ENCODE peak calls at places on chromosomes 16 and 17, in nine cellular contexts. K is endothelial cell of umbilical vein, E is K562, U is lower leg skin, V is uterus, N is breast epithelium, I is suprapubic skin, L is GM12891, Q is IMR-90. M is an unnamed sample.

GRCh38 chr17:29045734-29046133 is 2.8 kb downstream of the PIPOX start:
- DNase-seq in K (no peak), V (no peak), I (no peak), N (no peak), L (no peak), E (no peak), Q (no peak), U (no peak), M (no peak)

GRCh38 chr17:18179804-18180203 is 3.8 kb upstream of the ALKBH5 start:
- DNase-seq in I (no peak), E (no peak), K (no peak), L (no peak), U (no peak), Q (no peak), V (peak; percentile 40), N (no peak), M (no peak)

GRCh38 chr17:2239882-2240430 is 63.6 kb downstream of the SMG6 start:
- DNase-seq in V (peak; percentile 89), U (peak; percentile 90), N (no peak), E (peak; percentile 20), K (peak; percentile 92), L (no peak), I (peak; percentile 76), Q (peak; percentile 96), M (no peak)

GRCh38 chr17:8453326-8453725 is 17.6 kb downstream of the NDEL1 start:
- DNase-seq in N (no peak), U (no peak), K (no peak), Q (no peak), L (no peak), I (no peak), V (no peak), E (no peak), M (no peak)

GRCh38 chr17:75809631-75810111 is 25.1 kb downstream of the UNK start:
- DNase-seq in K (no peak), I (peak; percentile 62), Q (no peak), L (no peak), V (no peak), U (no peak), E (no peak), N (peak; percentile 50), M (no peak)

GRCh38 chr16:8611122-8611521 is 10.4 kb upstream of the METTL22 start:
- DNase-seq in E (no peak), N (no peak), V (no peak), U (no peak), L (no peak), Q (no peak), K (no peak), I (no peak), M (no peak)

GRCh38 chr16:3215601-3216262 is 19.2 kb downstream of the ZNF200 start:
- DNase-seq in L (no peak), Q (no peak), N (no peak), E (no peak), V (no peak), U (peak; percentile 50), I (no peak), K (no peak), M (no peak)

GRCh38 chr16:70695351-70696070 is 9.7 kb upstream of the MTSS2 start:
- DNase-seq in L (no peak), I (no peak), E (peak; percentile 91), K (peak; percentile 86), Q (no peak), U (no peak), N (no peak), V (no peak), M (peak; percentile 92)

GRCh38 chr16:56851671-56852400 is 13.2 kb upstream of the SLC12A3 start:
- DNase-seq in N (no peak), L (no peak), V (no peak), E (peak; percentile 20), K (peak; percentile 22), U (no peak), I (peak; percentile 40), Q (peak; percentile 50), M (peak; percentile 5)

GRCh38 chr17:78048346-78049292 is 79.9 kb downstream of the TMC6 start:
- DNase-seq in Q (no peak), K (no peak), N (no peak), L (no peak), E (peak; percentile 88), I (no peak), V (no peak), U (no peak), M (peak; percentile 74)

GRCh38 chr17:55758171-55758570 is 7.3 kb downstream of the PCTP start:
- DNase-seq in V (no peak), E (no peak), K (no peak), U (no peak), L (no peak), N (no peak), Q (no peak), I (no peak), M (no peak)

GRCh38 chr16:7085776-7086175 is 246.9 kb upstream of the RBFOX1 start:
- DNase-seq in Q (no peak), V (no peak), I (no peak), E (no peak), U (no peak), L (no peak), N (no peak), K (no peak), M (no peak)

GRCh38 chr17:58822148-58823050 is 66.7 kb downstream of the PPM1E start:
- DNase-seq in U (no peak), K (no peak), V (no peak), I (no peak), Q (no peak), N (no peak), L (no peak), E (no peak), M (no peak)

GRCh38 chr16:50478773-50479149 is 69.4 kb upstream of the NKD1 start:
- DNase-seq in U (peak; percentile 80), V (no peak), I (no peak), K (no peak), N (no peak), Q (no peak), L (no peak), E (peak; percentile 17), M (no peak)

GRCh38 chr16:85624646-85625045 is 11.5 kb downstream of the GSE1 start:
- DNase-seq in U (no peak), I (no peak), K (no peak), V (no peak), L (no peak), Q (no peak), E (no peak), N (no peak), M (no peak)

DNA sequence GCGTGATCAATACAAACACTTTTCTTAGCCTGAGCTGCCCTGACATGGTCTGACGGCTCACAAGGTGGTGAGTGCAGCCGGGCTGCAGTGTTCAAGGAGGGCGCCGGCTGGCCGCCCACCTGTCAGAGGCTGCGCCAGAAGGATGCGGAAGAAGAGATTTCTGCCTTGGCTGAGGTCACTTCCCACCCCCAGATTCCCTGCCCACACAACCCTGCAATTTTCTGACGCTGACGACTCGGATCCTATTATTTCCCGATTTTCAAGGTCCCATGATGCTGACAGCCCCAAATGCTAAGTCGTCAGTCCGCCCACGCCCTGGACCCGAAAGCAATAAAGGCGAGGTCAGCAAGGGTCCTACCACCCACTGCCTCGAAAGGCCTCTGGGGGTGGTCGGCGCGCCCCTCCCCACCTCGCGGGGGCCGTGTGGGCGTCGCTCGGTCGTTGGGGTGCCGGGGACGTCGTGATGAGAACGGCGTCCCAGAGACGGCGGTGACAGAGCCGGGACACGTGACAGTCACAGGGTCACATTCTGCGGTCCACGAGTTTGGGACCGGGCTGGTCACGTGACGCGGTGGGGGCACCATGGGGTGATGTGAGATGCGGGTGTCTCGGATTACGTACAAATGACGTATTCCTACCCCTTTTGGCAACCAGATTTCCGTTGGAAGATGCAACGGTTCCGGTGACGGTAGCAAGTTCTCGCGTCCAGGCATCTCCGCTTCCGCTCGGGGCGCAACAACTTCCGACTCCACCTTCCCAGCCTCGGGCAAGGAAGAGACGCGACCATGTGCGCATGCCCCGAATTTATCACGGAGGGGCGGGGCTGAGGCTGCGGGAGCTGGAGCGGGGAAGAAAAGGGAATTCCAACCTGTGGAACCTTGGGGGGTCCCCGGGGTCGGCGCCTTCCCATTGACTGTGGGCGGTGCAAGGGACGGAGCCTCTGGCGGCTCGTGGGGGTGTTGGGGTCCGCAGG is at the start of gene STX4:
- DNase-seq in L (peak; percentile 90), Q (peak; percentile 98), U (peak; percentile 100), K (peak; percentile 94), N (peak; percentile 97), V (peak; percentile 98), E (peak; percentile 99), I (peak; percentile 99), M (peak; percentile 99)
- TF ChIP-seq POLR2A in L (peak; percentile 59), Q (peak; percentile 60), U (no peak), K (no peak), N (peak; percentile 36), V (peak; percentile 62), E (peak; percentile 68), I (no peak), M (peak; percentile 63)

GRCh38 chr16:1726661-1727502 is 20.9 kb downstream of the MAPK8IP3 start:
- DNase-seq in N (no peak), U (no peak), K (no peak), V (no peak), I (no peak), L (no peak), Q (no peak), E (no peak), M (no peak)

GRCh38 chr16:1724491-1724890 is 18.5 kb downstream of the MAPK8IP3 start:
- DNase-seq in L (no peak), Q (no peak), K (no peak), E (no peak), U (no peak), V (no peak), I (no peak), N (no peak), M (no peak)

GRCh38 chr16:1727651-1728624 is 21.9 kb downstream of the MAPK8IP3 start:
- DNase-seq in E (no peak), K (no peak), L (no peak), I (no peak), V (no peak), U (no peak), Q (no peak), N (no peak), M (no peak)

GRCh38 chr16:1721372-1721771 is 15.4 kb downstream of the MAPK8IP3 start:
- DNase-seq in V (no peak), N (no peak), E (no peak), I (no peak), Q (no peak), L (no peak), U (no peak), K (no peak), M (no peak)

GRCh38 chr16:1723450-1724147 is 17.6 kb downstream of the MAPK8IP3 start:
- DNase-seq in N (no peak), V (no peak), Q (peak; percentile 32), E (peak; percentile 65), U (no peak), L (no peak), K (peak; percentile 60), I (no peak), M (peak; percentile 70)
- TF ChIP-seq POLR2A in N (no peak), V (no peak), Q (no peak), E (no peak), U (no peak), L (no peak), K (no peak), I (no peak), M (no peak)

GRCh38 chr17:73028311-73028755 is 64.2 kb downstream of the SLC39A11 start:
- DNase-seq in L (no peak), V (no peak), N (no peak), E (no peak), K (no peak), U (no peak), Q (peak; percentile 72), I (no peak), M (no peak)
- TF ChIP-seq POLR2A in L (no peak), V (no peak), N (no peak), E (no peak), K (no peak), U (no peak), Q (no peak), I (no peak), M (no peak)

GRCh38 chr17:44262654-44263225 is 5.2 kb downstream of the SLC4A1 start:
- DNase-seq in I (no peak), Q (no peak), N (no peak), U (no peak), L (no peak), K (no peak), V (no peak), E (no peak), M (no peak)
- TF ChIP-seq POLR2A in I (no peak), Q (no peak), N (no peak), U (no peak), L (no peak), K (no peak), V (no peak), E (no peak), M (no peak)